ENCODE peak calls at places on chromosomes 6 and 20, in four cellular contexts. W, B, Q and F are unnamed samples.
A peak's percentile ranks its signal among the peaks of the same experiment; 100 is the strongest.

GRCh38 chr6:142968601-142969000 is 23.6 kb upstream of the HIVEP2 start:
- DNase-seq in W (no peak), B (no peak), Q (no peak), F (no peak)

GRCh38 chr6:154292855-154293519 is 63.6 kb downstream of the IPCEF1 start:
- DNase-seq in W (no peak), B (peak; percentile 66), Q (no peak), F (no peak)

GRCh38 chr6:34583861-34584604 is 27.9 kb upstream of the SPDEF start:
- DNase-seq in W (peak; percentile 51), B (no peak), Q (no peak), F (no peak)

GRCh38 chr20:44517454-44517853 is 4.4 kb downstream of the SERINC3 start:
- DNase-seq in W (no peak), B (no peak), Q (no peak), F (no peak)

GRCh38 chr6:30759575-30760239 is 15.4 kb upstream of the IER3 start:
- DNase-seq in W (no peak), B (no peak), Q (no peak), F (no peak)

GRCh38 chr6:128370072-128370471 is 150.3 kb downstream of the PTPRK start:
- DNase-seq in W (no peak), B (no peak), Q (no peak), F (no peak)

GRCh38 chr6:143613749-143614148 is 64.0 kb upstream of the PHACTR2 start:
- DNase-seq in W (no peak), B (no peak), Q (no peak), F (no peak)

GRCh38 chr6:19692506-19693298 is 144.5 kb upstream of the ID4 start:
- DNase-seq in W (no peak), B (no peak), Q (no peak), F (no peak)

GRCh38 chr6:99603421-99604160 is 3.0 kb upstream of the PRDM13 start:
- DNase-seq in W (peak; percentile 78), B (no peak), Q (no peak), F (no peak)

GRCh38 chr6:112571486-112571885 is 224.4 kb downstream of the RFPL4B start:
- DNase-seq in W (no peak), B (no peak), Q (no peak), F (no peak)

GRCh38 chr6:3031857-3032256 is 32.2 kb downstream of the NQO2 start:
- DNase-seq in W (no peak), B (no peak), Q (no peak), F (no peak)

GRCh38 chr6:158548418-158549161 is 11.3 kb upstream of the TMEM181 start:
- DNase-seq in W (peak; percentile 29), B (no peak), Q (peak; percentile 75), F (no peak)

GRCh38 chr20:10857362-10858070 is 183.7 kb upstream of the JAG1 start:
- DNase-seq in W (no peak), B (no peak), Q (no peak), F (no peak)

GRCh38 chr6:52130440-52130839 is 43.0 kb upstream of the PKHD1 start:
- DNase-seq in W (no peak), B (no peak), Q (no peak), F (no peak)

GRCh38 chr20:62831361-62831788 is 14.5 kb downstream of the COL9A3 start:
- DNase-seq in W (peak; percentile 58), B (no peak), Q (no peak), F (no peak)

GRCh38 chr20:49345538-49345937 is 67.7 kb upstream of the ZNFX1 start:
- DNase-seq in W (no peak), B (no peak), Q (peak; percentile 64), F (peak; percentile 86)

GRCh38 chr6:127576874-127577273 is at the start of gene C6orf58:
- DNase-seq in W (no peak), B (no peak), Q (no peak), F (no peak)

GRCh38 chr6:55758156-55758942 is 117.0 kb downstream of the BMP5 start:
- DNase-seq in W (no peak), B (peak; percentile 75), Q (no peak), F (no peak)

GRCh38 chr6:161406633-161407032 is 132.8 kb upstream of the AGPAT4 start:
- DNase-seq in W (no peak), B (no peak), Q (no peak), F (no peak)

GRCh38 chr6:5135783-5136376 is 50.7 kb downstream of the PPP1R3G start:
- DNase-seq in W (no peak), B (no peak), Q (no peak), F (no peak)

GRCh38 chr6:90124904-90125510 is 171.6 kb downstream of the BACH2 start:
- DNase-seq in W (no peak), B (no peak), Q (no peak), F (no peak)
- H3K9me3 ChIP-seq in W (no peaks in the 10 kb centered on the region), B (no peaks in the 10 kb centered on the region), Q (no peaks in the 10 kb centered on the region), F (no peaks in the 10 kb centered on the region)

GRCh38 chr20:64114356-64114971 is 7.1 kb upstream of the NPBWR2 start:
- DNase-seq in W (peak; percentile 40), B (no peak), Q (peak; percentile 33), F (peak; percentile 46)

GRCh38 chr20:64116016-64116415 is 8.7 kb upstream of the NPBWR2 start:
- DNase-seq in W (peak; percentile 52), B (no peak), Q (peak; percentile 48), F (peak; percentile 65)

GRCh38 chr20:64116541-64117423 is 9.4 kb upstream of the NPBWR2 start:
- DNase-seq in W (no peak), B (no peak), Q (peak; percentile 40), F (peak; percentile 67)

GRCh38 chr20:64113796-64114355 is 6.5 kb upstream of the NPBWR2 start:
- DNase-seq in W (peak; percentile 55), B (no peak), Q (no peak), F (peak; percentile 50)

GRCh38 chr20:64115171-64115911 is 8.0 kb upstream of the NPBWR2 start:
- DNase-seq in W (peak; percentile 61), B (no peak), Q (peak; percentile 36), F (peak; percentile 51)
- TF ChIP-seq POLR2AphosphoS5 in W (no peak), B (no peak), Q (no peak), F (no peak)

DNA sequence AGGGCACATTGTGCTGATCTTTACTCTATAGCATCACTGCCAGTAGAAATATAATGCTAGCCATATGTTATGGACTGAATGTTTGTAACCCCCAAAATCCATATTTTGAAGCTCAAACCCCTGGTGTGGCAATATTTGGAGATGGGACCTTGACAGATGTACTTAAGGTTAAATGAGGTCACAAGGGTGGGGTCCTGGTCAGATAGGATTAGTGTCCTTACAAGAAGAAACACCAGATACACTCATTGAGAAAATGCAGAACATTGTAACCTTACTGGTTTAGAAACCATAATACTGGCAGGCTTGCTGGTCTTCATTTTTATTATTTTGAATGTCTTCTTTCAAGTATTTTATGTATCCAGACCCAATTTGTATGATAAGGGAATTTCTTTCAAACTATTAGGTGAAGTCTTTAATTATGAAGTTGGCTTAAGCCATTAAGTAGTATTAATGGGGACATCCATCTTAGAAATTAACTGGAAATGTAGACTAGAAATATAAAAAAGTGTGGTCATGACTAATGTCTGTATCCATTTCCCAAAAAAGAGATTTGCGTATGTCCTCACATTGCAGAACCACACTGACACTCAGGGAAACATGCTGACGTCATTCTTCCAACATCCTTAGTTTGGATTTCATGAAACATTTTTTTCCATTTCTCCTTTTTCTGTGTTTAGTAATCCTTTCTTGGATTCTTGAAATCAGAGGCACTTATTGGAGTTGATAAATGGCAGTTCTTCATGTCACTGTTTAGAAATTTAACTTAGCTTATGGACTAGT is 32.4 kb downstream of the SLC16A10 start:
- DNase-seq in W (no peak), B (no peak), Q (no peak), F (no peak)
- H3K9me3 ChIP-seq in W (no peaks in the 10 kb centered on the region), B (no peaks in the 10 kb centered on the region), Q (no peaks in the 10 kb centered on the region), F (no peaks in the 10 kb centered on the region)

GRCh38 chr20:17605131-17605660 is 35.3 kb downstream of the DSTN start:
- DNase-seq in W (no peak), B (no peak), Q (no peak), F (no peak)
- TF ChIP-seq POLR2AphosphoS5 in W (no peak), B (no peak), Q (no peak), F (no peak)

GRCh38 chr6:108115598-108116058 is 41.1 kb upstream of the OSTM1 start:
- DNase-seq in W (peak; percentile 81), B (no peak), Q (no peak), F (no peak)
- H3K9me3 ChIP-seq in W (no peaks in the 10 kb centered on the region), B (no peaks in the 10 kb centered on the region), Q (no peaks in the 10 kb centered on the region), F (no peaks in the 10 kb centered on the region)

GRCh38 chr20:52914870-52915269 is 57.3 kb upstream of the TSHZ2 start:
- DNase-seq in W (no peak), B (no peak), Q (no peak), F (no peak)
- TF ChIP-seq POLR2AphosphoS5 in W (no peak), B (no peak), Q (no peak), F (no peak)

DNA sequence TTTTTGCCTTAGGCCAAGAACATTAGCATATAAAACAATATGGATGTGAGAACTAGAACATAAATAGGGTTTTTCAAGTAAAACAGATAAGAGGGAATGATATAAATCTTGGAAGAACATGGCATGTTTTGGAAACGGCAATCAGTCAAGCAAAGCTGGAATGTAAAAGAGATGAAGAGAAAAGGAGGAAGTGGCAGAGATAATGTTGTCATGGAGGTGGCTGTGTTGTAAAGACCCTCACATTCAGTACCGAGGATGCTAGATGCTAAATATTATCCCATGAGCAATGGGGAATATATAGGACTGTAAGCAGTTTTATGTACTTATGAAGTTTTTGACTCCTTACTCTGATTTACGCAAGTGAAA is 677 bp upstream of the RHAG start:
- DNase-seq in W (no peak), B (no peak), Q (no peak), F (no peak)
- H3K9me3 ChIP-seq in W (no peaks in the 10 kb centered on the region), B (no peaks in the 10 kb centered on the region), Q (no peaks in the 10 kb centered on the region), F (no peaks in the 10 kb centered on the region)

DNA sequence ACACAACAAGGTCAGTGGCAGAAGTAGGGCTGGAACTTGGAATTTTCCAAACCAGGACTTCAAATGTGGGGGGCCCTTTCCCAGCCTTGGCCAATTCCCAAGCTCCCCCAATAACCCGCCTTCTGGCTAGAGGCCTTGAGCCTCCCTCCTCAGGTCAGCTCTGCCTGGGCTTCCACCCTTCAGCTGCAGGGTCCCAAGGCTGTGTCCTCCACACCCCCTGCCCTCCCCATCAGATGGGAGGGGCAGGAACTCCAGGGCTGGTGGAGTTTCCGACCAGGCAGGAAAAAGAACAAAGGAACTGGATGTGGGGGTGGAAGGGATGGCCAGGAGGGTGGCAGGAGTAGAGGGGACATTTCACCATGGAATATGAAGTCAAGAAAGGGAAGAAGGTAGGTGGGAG is at the start of gene CCM2L:
- DNase-seq in W (peak; percentile 84), B (no peak), Q (no peak), F (no peak)
- TF ChIP-seq POLR2AphosphoS5 in W (peak; percentile 89), B (no peak), Q (no peak), F (no peak)

DNA sequence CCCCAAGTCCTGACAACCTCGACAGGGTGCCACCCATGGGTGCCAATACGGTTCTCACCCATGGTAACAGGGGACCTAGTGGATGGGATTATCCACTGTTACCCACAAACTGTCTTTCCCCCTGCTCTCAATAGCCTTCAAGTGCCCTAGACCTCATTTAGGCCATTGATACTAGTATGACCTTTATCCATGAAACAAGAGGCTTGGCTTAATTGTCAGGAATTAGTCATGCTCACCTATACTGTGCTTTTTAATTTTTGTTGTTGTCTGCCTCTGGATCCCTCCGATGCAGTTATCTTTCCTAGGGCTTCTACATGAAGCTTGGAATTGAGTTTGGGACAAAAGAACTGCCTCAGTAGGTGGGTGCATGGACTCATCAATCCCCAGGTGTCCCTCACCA is 11.8 kb upstream of the IL22RA2 start:
- DNase-seq in W (no peak), B (no peak), Q (no peak), F (no peak)
- H3K9me3 ChIP-seq in W (peaks cover 93% of the 10 kb centered on the region), B (peaks cover 40% of the 10 kb centered on the region), Q (peaks cover 39% of the 10 kb centered on the region), F (peaks cover 18% of the 10 kb centered on the region)